ENCODE peak calls at places on chromosomes 13 and 19, in four cellular contexts. B is H9, R is mesendoderm, T is H1. P is an unnamed sample.

GRCh38 chr13:59960683-59961082 is 203.0 kb downstream of the DIAPH3 start:
- DNase-seq in B (no peak), R (no peak), T (no peak), P (no peak)

GRCh38 chr19:54415208-54415900 is at the start of gene TTYH1:
- DNase-seq in B (peak; percentile 62), R (no peak), T (peak; percentile 91), P (no peak)

GRCh38 chr13:48853381-48854102 is 122.2 kb upstream of the FNDC3A start:
- DNase-seq in B (no peak), R (no peak), T (no peak), P (peak; percentile 67)

GRCh38 chr13:72890546-72890945 is 108.6 kb downstream of the PIBF1 start:
- DNase-seq in B (no peak), R (no peak), T (no peak), P (no peak)

GRCh38 chr19:16403151-16403977 is 68.4 kb downstream of the EPS15L1 start:
- DNase-seq in B (no peak), R (no peak), T (no peak), P (no peak)

GRCh38 chr19:50003810-50004419 is 21.3 kb downstream of the VRK3 start:
- DNase-seq in B (no peak), R (no peak), T (no peak), P (peak; percentile 97)

GRCh38 chr13:40801255-40802217 is 12.1 kb downstream of the SLC25A15 start:
- DNase-seq in B (no peak), R (no peak), T (no peak), P (no peak)

GRCh38 chr13:46899801-46900200 is 2.9 kb upstream of the HTR2A start:
- DNase-seq in B (no peak), R (no peak), T (no peak), P (no peak)

GRCh38 chr19:11375143-11375948 is 880 bp downstream of the SWSAP1 start:
- DNase-seq in B (peak; percentile 82), R (peak; percentile 72), T (peak; percentile 68), P (no peak)

DNA sequence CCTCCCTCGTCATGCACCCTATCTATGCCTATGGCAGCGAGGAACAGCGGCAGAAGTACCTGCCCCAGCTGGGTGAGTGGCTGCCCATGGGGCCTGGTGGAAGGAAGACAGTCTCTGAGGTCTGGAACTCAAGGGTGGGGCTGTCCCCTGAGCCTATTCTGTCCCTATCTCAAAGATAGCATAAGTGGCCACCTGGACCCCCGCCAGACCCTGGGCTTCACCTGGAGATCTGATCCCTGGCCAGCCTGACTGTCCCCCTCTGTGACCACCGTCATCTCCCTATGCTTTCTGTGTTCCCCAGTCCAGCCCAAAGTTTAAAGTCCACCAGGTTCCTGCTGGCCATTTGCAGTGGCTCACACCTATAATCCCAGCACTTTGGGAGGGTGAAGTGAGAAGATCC is 2.6 kb downstream of the GCDH start:
- DNase-seq in B (no peak), R (no peak), T (no peak), P (no peak)
- H3K56ac ChIP-seq in B (no peak overlapping the region), R (no peak overlapping the region), T (no peak overlapping the region), P (no peak overlapping the region)

GRCh38 chr19:52557231-52557995 is 12.7 kb upstream of the ZNF701 start:
- DNase-seq in B (no peak), R (no peak), T (no peak), P (no peak)
- H3K56ac ChIP-seq in B (no peak overlapping the region), R (no peak overlapping the region), T (no peak overlapping the region), P (no peak overlapping the region)

GRCh38 chr13:50435011-50435410 is 408.5 kb downstream of the DLEU7 start:
- DNase-seq in B (no peak), R (no peak), T (no peak), P (no peak)
- H3K56ac ChIP-seq in B (no peak overlapping the region), R (no peak overlapping the region), T (no peak overlapping the region), P (no peak overlapping the region)

DNA sequence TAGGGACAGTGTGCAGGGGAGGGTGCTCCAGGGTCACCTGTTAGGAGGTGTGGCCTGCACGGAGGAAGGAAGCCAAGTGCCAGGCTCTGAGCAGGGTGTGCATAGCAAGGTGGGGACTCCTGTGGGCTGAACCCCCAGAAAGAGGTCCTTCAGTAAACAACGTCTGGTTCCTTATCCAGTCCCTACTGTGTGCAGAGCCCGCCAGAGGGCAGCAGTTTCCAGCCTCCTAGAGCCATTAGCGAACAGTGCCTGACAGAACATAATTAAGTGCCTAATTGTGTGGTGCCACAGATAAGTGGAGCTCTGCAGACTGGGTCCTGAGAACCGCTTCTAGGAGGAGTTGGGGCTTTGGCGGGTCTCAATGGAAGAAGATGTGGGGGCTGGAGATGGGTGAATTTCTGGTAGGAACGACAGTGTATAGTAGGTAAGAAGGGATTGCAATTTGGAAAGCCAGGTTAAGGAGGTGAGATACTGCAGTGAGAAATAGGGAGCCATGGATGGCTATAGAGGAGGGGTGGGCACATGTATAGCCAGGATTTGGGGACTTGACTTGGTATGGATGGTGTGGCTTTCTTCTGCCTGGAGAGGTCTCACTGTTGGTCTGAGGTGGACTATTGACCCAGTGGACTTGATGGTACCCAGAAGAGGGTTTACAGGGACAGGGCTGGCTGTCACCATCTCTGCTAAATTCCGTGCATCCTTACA is 323.1 kb downstream of the ZNF536 start:
- DNase-seq in B (peak; percentile 72), R (peak; percentile 89), T (peak; percentile 72), P (no peak)
- H3K56ac ChIP-seq in B (no peak overlapping the region), R (peak overlapping the region; percentile 82), T (no peak overlapping the region), P (no peak overlapping the region)

GRCh38 chr19:1663854-1664253 is 11.4 kb upstream of the TCF3 start:
- DNase-seq in B (no peak), R (no peak), T (no peak), P (no peak)
- H3K56ac ChIP-seq in B (no peak overlapping the region), R (no peak overlapping the region), T (no peak overlapping the region), P (no peak overlapping the region)

GRCh38 chr19:48137411-48137810 is 26.8 kb upstream of the PLA2G4C start:
- DNase-seq in B (no peak), R (no peak), T (no peak), P (no peak)

GRCh38 chr19:48136547-48136946 is 25.9 kb upstream of the PLA2G4C start:
- DNase-seq in B (no peak), R (no peak), T (no peak), P (no peak)

GRCh38 chr19:48127561-48127960 is 16.9 kb upstream of the PLA2G4C start:
- DNase-seq in B (no peak), R (no peak), T (no peak), P (no peak)

GRCh38 chr19:48135411-48135810 is 24.8 kb upstream of the PLA2G4C start:
- DNase-seq in B (no peak), R (no peak), T (peak; percentile 59), P (no peak)

DNA sequence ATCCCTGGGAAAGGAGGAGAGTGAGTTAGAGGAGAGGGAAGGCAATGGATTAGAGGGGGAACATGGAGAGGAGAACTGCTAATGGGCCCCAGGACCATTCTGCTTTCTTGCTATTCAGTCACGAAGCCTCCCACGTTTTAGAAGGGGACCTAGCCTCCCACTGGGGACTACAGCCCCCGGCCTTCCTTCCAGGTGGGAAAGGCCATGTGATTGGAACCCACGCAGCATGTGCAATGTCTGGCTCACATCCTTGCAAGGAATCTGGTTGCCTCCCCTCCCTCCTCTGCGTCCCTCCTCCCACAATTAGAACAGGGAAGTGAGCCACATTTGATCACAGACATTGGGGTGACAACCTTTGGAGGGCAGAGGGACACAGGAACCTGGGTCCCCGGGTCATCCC is 22.5 kb upstream of the PLA2G4C start:
- DNase-seq in B (no peak), R (no peak), T (no peak), P (no peak)
- H3K56ac ChIP-seq in B (no peak overlapping the region), R (no peak overlapping the region), T (no peak overlapping the region), P (no peak overlapping the region)

GRCh38 chr13:42753697-42754096 is 27.7 kb upstream of the FAM216B start:
- DNase-seq in B (no peak), R (no peak), T (no peak), P (no peak)

GRCh38 chr13:42752731-42753130 is 28.7 kb upstream of the FAM216B start:
- DNase-seq in B (no peak), R (no peak), T (no peak), P (peak; percentile 38)

GRCh38 chr13:42750858-42751257 is 30.5 kb upstream of the FAM216B start:
- DNase-seq in B (no peak), R (no peak), T (no peak), P (no peak)

GRCh38 chr13:42754801-42755513 is 26.4 kb upstream of the FAM216B start:
- DNase-seq in B (no peak), R (no peak), T (no peak), P (no peak)

GRCh38 chr13:42751693-42752092 is 29.7 kb upstream of the FAM216B start:
- DNase-seq in B (no peak), R (no peak), T (no peak), P (no peak)
- H3K56ac ChIP-seq in B (no peak overlapping the region), R (no peak overlapping the region), T (no peak overlapping the region), P (no peak overlapping the region)